ENCODE peak calls at places on chromosomes 4 and X, in seven cellular contexts. One of them, this sample, is unnamed.

GRCh38 chrX:42366181-42366580 is 411.8 kb downstream of the PPP1R2C start:
- DNase-seq in Right ventricle myocardium superior: no peak
- DNase-seq in lower leg skin: no peak
- DNase-seq in Calu3: no peak
- DNase-seq in NCI-H2081: no peak
- DNase-seq in ureter: no peak
- DNase-seq in psoas muscle: no peak
- DNase-seq in this sample: no peak

GRCh38 chr4:10354225-10354624 is 103.0 kb downstream of the ZNF518B start:
- DNase-seq in Right ventricle myocardium superior: no peak
- DNase-seq in NCI-H2081: no peak
- DNase-seq in lower leg skin: no peak
- DNase-seq in Calu3: no peak
- DNase-seq in ureter: no peak
- DNase-seq in psoas muscle: no peak
- DNase-seq in this sample: no peak

GRCh38 chr4:47798165-47798564 is 39.7 kb downstream of the CORIN start:
- DNase-seq in Calu3: no peak
- DNase-seq in lower leg skin: no peak
- DNase-seq in Right ventricle myocardium superior: no peak
- DNase-seq in psoas muscle: no peak
- DNase-seq in ureter: no peak
- DNase-seq in NCI-H2081: no peak
- DNase-seq in this sample: no peak

GRCh38 chrX:790031-790430 is 159.4 kb downstream of the SHOX start:
- DNase-seq in NCI-H2081: no peak
- DNase-seq in lower leg skin: peak; percentile 58
- DNase-seq in ureter: no peak
- DNase-seq in Right ventricle myocardium superior: no peak
- DNase-seq in psoas muscle: no peak
- DNase-seq in Calu3: no peak
- DNase-seq in this sample: no peak

GRCh38 chr4:95705323-95705722 is 134.6 kb upstream of the PDHA2 start:
- DNase-seq in psoas muscle: no peak
- DNase-seq in ureter: no peak
- DNase-seq in Calu3: no peak
- DNase-seq in NCI-H2081: no peak
- DNase-seq in lower leg skin: no peak
- DNase-seq in Right ventricle myocardium superior: no peak
- DNase-seq in this sample: no peak

GRCh38 chr4:74016068-74016467 is 17.6 kb upstream of the CXCL5 start:
- DNase-seq in Calu3: no peak
- DNase-seq in ureter: no peak
- DNase-seq in NCI-H2081: no peak
- DNase-seq in psoas muscle: no peak
- DNase-seq in Right ventricle myocardium superior: no peak
- DNase-seq in lower leg skin: no peak
- DNase-seq in this sample: no peak

GRCh38 chr4:83591730-83592129 is 55.8 kb downstream of the GPAT3 start:
- DNase-seq in psoas muscle: no peak
- DNase-seq in ureter: no peak
- DNase-seq in Calu3: no peak
- DNase-seq in NCI-H2081: no peak
- DNase-seq in lower leg skin: no peak
- DNase-seq in Right ventricle myocardium superior: no peak
- DNase-seq in this sample: no peak

GRCh38 chrX:46686003-46686645 is 72.8 kb downstream of the SLC9A7 start:
- DNase-seq in ureter: peak; percentile 46
- DNase-seq in Calu3: peak; percentile 17
- DNase-seq in lower leg skin: no peak
- DNase-seq in NCI-H2081: peak; percentile 27
- DNase-seq in Right ventricle myocardium superior: no peak
- DNase-seq in psoas muscle: no peak
- DNase-seq in this sample: no peak

GRCh38 chr4:147477439-147477838 is 3.5 kb upstream of the EDNRA start:
- DNase-seq in Calu3: no peak
- DNase-seq in lower leg skin: no peak
- DNase-seq in NCI-H2081: no peak
- DNase-seq in ureter: no peak
- DNase-seq in Right ventricle myocardium superior: no peak
- DNase-seq in psoas muscle: no peak
- DNase-seq in this sample: no peak

GRCh38 chr4:180456928-180457327 is 1786.3 kb upstream of the TENM3 start:
- DNase-seq in Calu3: no peak
- DNase-seq in Right ventricle myocardium superior: no peak
- DNase-seq in ureter: no peak
- DNase-seq in NCI-H2081: no peak
- DNase-seq in lower leg skin: no peak
- DNase-seq in psoas muscle: no peak
- DNase-seq in this sample: no peak

GRCh38 chr4:2805712-2806391 is 13.0 kb downstream of the SH3BP2 start:
- DNase-seq in lower leg skin: peak; percentile 95
- DNase-seq in Calu3: peak; percentile 68
- DNase-seq in Right ventricle myocardium superior: peak; percentile 88
- DNase-seq in NCI-H2081: no peak
- DNase-seq in ureter: peak; percentile 88
- DNase-seq in psoas muscle: peak; percentile 74
- DNase-seq in this sample: no peak

GRCh38 chrX:110759785-110760184 is 35.8 kb downstream of the CHRDL1 start:
- DNase-seq in ureter: no peak
- DNase-seq in Right ventricle myocardium superior: no peak
- DNase-seq in lower leg skin: no peak
- DNase-seq in psoas muscle: no peak
- DNase-seq in Calu3: no peak
- DNase-seq in NCI-H2081: no peak
- DNase-seq in this sample: peak; percentile 62

GRCh38 chrX:111823068-111823467 is 52.9 kb upstream of the TRPC5OS start:
- DNase-seq in ureter: no peak
- DNase-seq in Right ventricle myocardium superior: no peak
- DNase-seq in Calu3: peak; percentile 56
- DNase-seq in NCI-H2081: peak; percentile 33
- DNase-seq in lower leg skin: no peak
- DNase-seq in psoas muscle: no peak
- DNase-seq in this sample: no peak

This sample was measured in skeletal muscle cell.